ENCODE peak calls at places on chromosomes 16 and 17, in seven cellular contexts. M, S, L, V, F, O and U are unnamed samples.

GRCh38 chr17:47905221-47905733 is 9.2 kb downstream of the SP2 start:
- DNase-seq in O (peak; percentile 52), L (no peak), V (no peak), M (no peak), S (no peak), F (no peak), U (peak; percentile 97)

GRCh38 chr17:82568997-82569393 is 49.5 kb downstream of the FOXK2 start:
- DNase-seq in V (no peak), M (no peak), L (no peak), O (no peak), F (no peak), S (peak; percentile 18), U (no peak)

GRCh38 chr16:17538942-17539341 is 68.2 kb upstream of the XYLT1 start:
- DNase-seq in S (no peak), V (no peak), F (no peak), L (no peak), O (no peak), M (no peak), U (no peak)

GRCh38 chr16:2163211-2163881 is 7.8 kb downstream of the TRAF7 start:
- DNase-seq in M (no peak), F (no peak), V (no peak), L (no peak), O (peak; percentile 49), S (no peak), U (no peak)

GRCh38 chr17:66215529-66215911 is 13.7 kb downstream of the APOH start:
- DNase-seq in M (no peak), V (no peak), L (no peak), O (no peak), S (no peak), F (no peak), U (no peak)

GRCh38 chr16:54175552-54176375 is 110.8 kb downstream of the IRX3 start:
- DNase-seq in L (no peak), F (no peak), S (no peak), V (no peak), M (no peak), O (peak; percentile 97), U (peak; percentile 51)

GRCh38 chr16:50496990-50497389 is 51.2 kb upstream of the NKD1 start:
- DNase-seq in M (no peak), V (no peak), F (peak; percentile 16), S (no peak), O (no peak), L (no peak), U (no peak)

GRCh38 chr17:57481901-57482300 is 225.6 kb downstream of the MSI2 start:
- DNase-seq in M (no peak), F (peak; percentile 32), V (no peak), O (no peak), S (no peak), L (no peak), U (no peak)

GRCh38 chr17:17484451-17484899 is 7.7 kb downstream of the MED9 start:
- DNase-seq in S (no peak), O (no peak), F (no peak), V (no peak), M (no peak), L (no peak), U (no peak)

GRCh38 chr16:28935333-28935732 is 3.6 kb downstream of the CD19 start:
- DNase-seq in L (no peak), M (no peak), V (no peak), S (no peak), F (no peak), O (no peak), U (no peak)

GRCh38 chr17:48610282-48611211 is at the start of gene HOXB7:
- DNase-seq in V (no peak), S (peak; percentile 79), M (no peak), L (no peak), O (no peak), F (peak; percentile 74), U (peak; percentile 68)

GRCh38 chr17:62617894-62618472 is 9.5 kb upstream of the MRC2 start:
- DNase-seq in O (peak; percentile 73), M (no peak), F (no peak), L (no peak), V (no peak), S (no peak), U (no peak)

GRCh38 chr17:1031711-1032110 is 34.8 kb downstream of the TIMM22 start:
- DNase-seq in F (peak; percentile 19), V (no peak), S (peak; percentile 86), O (no peak), M (no peak), L (peak; percentile 73), U (no peak)

GRCh38 chr17:12053552-12053951 is 32.9 kb downstream of the MAP2K4 start:
- DNase-seq in L (no peak), M (no peak), S (no peak), O (no peak), V (no peak), F (peak; percentile 7), U (no peak)

GRCh38 chr16:2764718-2765117 is 12.3 kb downstream of the SRRM2 start:
- DNase-seq in M (no peak), V (no peak), S (no peak), O (peak; percentile 15), L (no peak), F (no peak), U (no peak)

GRCh38 chr16:88287219-88287618 is 95.5 kb upstream of the ZNF469 start:
- DNase-seq in L (peak; percentile 76), S (peak; percentile 60), F (peak; percentile 86), V (peak; percentile 63), M (no peak), O (peak; percentile 18), U (peak; percentile 83)

GRCh38 chr16:84737192-84737591 is 37.4 kb downstream of the USP10 start:
- DNase-seq in L (no peak), M (no peak), V (no peak), O (no peak), S (no peak), F (no peak), U (no peak)

GRCh38 chr17:82884341-82884871 is 44.6 kb upstream of the ZNF750 start:
- DNase-seq in S (no peak), F (no peak), M (no peak), V (no peak), L (no peak), O (no peak), U (no peak)

GRCh38 chr17:79667121-79667715 is 56.4 kb upstream of the RBFOX3 start:
- DNase-seq in V (no peak), S (no peak), F (no peak), M (no peak), L (no peak), O (no peak), U (no peak)

GRCh38 chr16:77782694-77783093 is 5.7 kb upstream of the VAT1L start:
- DNase-seq in V (peak; percentile 7), L (no peak), O (peak; percentile 49), F (no peak), M (no peak), S (peak; percentile 31), U (peak; percentile 29)

GRCh38 chr17:57484081-57484666 is 227.9 kb downstream of the MSI2 start:
- DNase-seq in F (no peak), V (no peak), M (no peak), L (no peak), S (no peak), O (no peak), U (no peak)

GRCh38 chr17:78727476-78728229 is 54.4 kb downstream of the CYTH1 start:
- DNase-seq in V (no peak), M (no peak), O (no peak), S (no peak), L (no peak), F (no peak), U (no peak)

GRCh38 chr17:83196088-83196765 is 116.8 kb downstream of the METRNL start:
- DNase-seq in O (no peak), L (no peak), V (no peak), S (no peak), F (no peak), M (no peak), U (no peak)

GRCh38 chr17:35612924-35613521 is 25.9 kb downstream of the AP2B1 start:
- DNase-seq in L (peak; percentile 55), F (peak; percentile 18), V (peak; percentile 12), M (no peak), S (peak; percentile 52), O (peak; percentile 48), U (peak; percentile 79)

GRCh38 chr17:42329025-42329976 is 41.0 kb downstream of the STAT5A start:
- DNase-seq in V (no peak), S (no peak), F (no peak), M (no peak), L (peak; percentile 74), O (no peak), U (peak; percentile 52)

GRCh38 chr16:75053791-75054555 is 55.1 kb downstream of the ZNRF1 start:
- DNase-seq in L (no peak), S (peak; percentile 55), V (peak; percentile 40), M (no peak), F (peak; percentile 20), O (peak; percentile 94), U (peak; percentile 91)
- TF ChIP-seq JUND in L (no peak), S (no peak), V (no peak), M (no peak), F (no peak), O (peak; percentile 20), U (no peak)

DNA sequence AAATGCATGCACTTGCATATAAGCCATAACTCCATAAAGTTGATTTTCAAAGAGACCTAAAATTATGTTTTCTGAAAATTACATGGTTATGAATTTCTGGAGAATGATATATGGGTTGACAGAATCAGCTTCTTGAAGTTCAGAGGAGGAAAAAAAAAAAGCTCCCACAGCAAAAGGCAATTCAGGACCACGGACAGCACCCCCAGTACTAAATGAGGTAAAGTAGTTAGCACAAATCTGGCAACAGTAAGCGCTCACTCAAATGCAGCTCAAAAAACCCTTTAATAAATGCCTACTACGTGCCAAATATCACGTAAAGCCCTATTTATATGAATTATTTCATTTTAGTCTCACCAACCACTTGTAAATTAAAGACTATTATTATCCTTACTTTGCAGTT is 135.2 kb downstream of the SHISA9 start:
- DNase-seq in F (peak; percentile 37), M (no peak), S (no peak), V (no peak), L (peak; percentile 81), O (peak; percentile 43), U (peak; percentile 75)
- TF ChIP-seq JUND in F (no peak), M (no peak), S (no peak), V (no peak), L (no peak), O (no peak), U (no peak)

DNA sequence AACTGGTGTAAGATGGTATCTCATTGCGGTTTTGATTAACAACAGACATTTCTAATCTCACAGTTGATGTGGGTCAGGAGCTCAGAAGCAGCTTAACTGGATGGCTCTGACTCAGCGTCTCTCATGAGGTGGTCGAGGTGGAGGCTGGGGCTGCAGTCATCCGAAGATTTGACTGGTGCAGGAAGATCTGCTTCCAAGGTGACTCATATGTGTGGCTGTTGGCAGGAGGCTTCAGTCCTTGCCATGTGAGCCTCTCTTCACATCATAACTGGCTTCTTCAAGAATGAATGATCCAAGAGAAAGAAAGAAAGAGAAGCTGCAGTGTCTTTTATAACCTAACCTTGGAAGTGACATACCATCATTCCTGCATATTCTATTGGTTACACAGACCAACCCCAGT is 376.1 kb downstream of the SEC14L1 start:
- DNase-seq in V (no peak), S (no peak), F (no peak), L (no peak), O (no peak), M (no peak), U (no peak)
- TF ChIP-seq JUND in V (no peak), S (no peak), F (peak; percentile 6), L (no peak), O (no peak), M (no peak), U (no peak)

DNA sequence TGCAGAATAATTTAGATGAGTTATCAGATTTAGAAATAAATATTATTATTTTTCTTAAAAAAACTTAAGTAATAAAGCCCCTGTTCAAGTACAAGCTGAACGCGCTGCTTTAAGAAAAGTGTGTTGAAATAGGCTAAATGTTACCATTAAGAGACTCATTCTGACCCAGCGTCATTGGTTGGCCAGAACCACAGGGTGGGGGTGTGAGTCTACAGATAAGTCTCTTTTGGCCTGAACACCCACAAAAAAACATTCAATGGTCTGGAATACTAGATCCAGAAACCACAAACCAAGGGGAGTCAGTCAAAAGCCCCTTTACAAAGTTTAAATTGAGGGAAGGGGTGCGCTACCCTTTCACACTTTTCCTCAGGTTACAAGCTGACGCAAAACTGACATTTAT is 776.1 kb downstream of the KCNJ2 start:
- DNase-seq in L (no peak), V (no peak), M (no peak), O (no peak), S (no peak), F (peak; percentile 4), U (no peak)
- TF ChIP-seq JUND in L (no peak), V (no peak), M (no peak), O (no peak), S (no peak), F (no peak), U (no peak)